ENCODE peak calls at places on chromosomes 12 and 14, in seven cellular contexts. L is lower lobe of right lung, V is type B pancreatic cell, Y is astrocyte of the spinal cord, C is lower leg skin, Q is GM12865, P is fibroblast of mammary gland. Z is an unnamed sample.

GRCh38 chr14:78959674-78960264 is 789.6 kb downstream of the NRXN3 start:
- DNase-seq in C (peak), P (peak), Q (peak), V (peak), Y (peak), L (peak), Z (peak)

GRCh38 chr12:32435921-32436710 is 36.8 kb downstream of the FGD4 start:
- DNase-seq in C (no peak), P (no peak), Q (no peak), V (no peak), L (no peak), Y (peak), Z (no peak)

GRCh38 chr12:6231359-6232268 is 31.4 kb downstream of the CD9 start:
- DNase-seq in V (no peak), P (no peak), Y (no peak), L (no peak), C (no peak), Q (no peak), Z (no peak)

GRCh38 chr12:52060498-52061177 is 9.1 kb upstream of the ATG101 start:
- DNase-seq in C (no peak), L (no peak), P (no peak), Y (no peak), Q (no peak), V (no peak), Z (no peak)

GRCh38 chr14:100275214-100275613 is 31.0 kb downstream of the SLC25A29 start:
- DNase-seq in P (no peak), C (no peak), L (no peak), Q (no peak), Y (no peak), V (no peak), Z (no peak)

GRCh38 chr14:61965030-61965745 is 203.0 kb downstream of the SNAPC1 start:
- DNase-seq in P (peak), Q (no peak), Y (peak), C (no peak), L (no peak), V (no peak), Z (no peak)

GRCh38 chr12:79891506-79892162 is 43.3 kb downstream of the PPP1R12A start:
- DNase-seq in Y (no peak), C (no peak), L (no peak), V (no peak), Q (no peak), P (peak), Z (no peak)

GRCh38 chr14:100802766-100803693 is 22.9 kb upstream of the MEG3 start:
- DNase-seq in C (no peak), V (no peak), Y (no peak), L (no peak), Q (no peak), P (no peak), Z (no peak)

GRCh38 chr12:49953146-49953545 is 2.6 kb downstream of the AQP2 start:
- DNase-seq in L (peak), Q (no peak), Y (no peak), V (no peak), P (no peak), C (no peak), Z (no peak)

GRCh38 chr12:46389130-46389616 is 16.6 kb upstream of the SLC38A2 start:
- DNase-seq in C (no peak), Y (peak), L (no peak), V (no peak), Q (no peak), P (peak), Z (no peak)

GRCh38 chr12:43884683-43885410 is 49.0 kb downstream of the TMEM117 start:
- DNase-seq in Q (no peak), Y (no peak), C (no peak), P (no peak), L (no peak), V (no peak), Z (no peak)

GRCh38 chr14:73696466-73697390 is 17.5 kb downstream of the PNMA1 start:
- DNase-seq in Q (peak), C (no peak), V (no peak), L (no peak), Y (peak), P (peak), Z (peak)

GRCh38 chr12:87982208-87982607 is 47.0 kb downstream of the C12orf50 start:
- DNase-seq in Q (no peak), P (peak), V (no peak), Y (peak), L (no peak), C (no peak), Z (no peak)

GRCh38 chr14:29926701-29927595 is 699 bp downstream of the PRKD1 start:
- DNase-seq in Q (no peak), P (peak), V (peak), Y (peak), L (peak), C (no peak), Z (no peak)
- TF ChIP-seq CTCF in Q (no peak), P (no peak), V (peak), Y (no peak), L (peak), C (no peak), Z (no peak)

DNA sequence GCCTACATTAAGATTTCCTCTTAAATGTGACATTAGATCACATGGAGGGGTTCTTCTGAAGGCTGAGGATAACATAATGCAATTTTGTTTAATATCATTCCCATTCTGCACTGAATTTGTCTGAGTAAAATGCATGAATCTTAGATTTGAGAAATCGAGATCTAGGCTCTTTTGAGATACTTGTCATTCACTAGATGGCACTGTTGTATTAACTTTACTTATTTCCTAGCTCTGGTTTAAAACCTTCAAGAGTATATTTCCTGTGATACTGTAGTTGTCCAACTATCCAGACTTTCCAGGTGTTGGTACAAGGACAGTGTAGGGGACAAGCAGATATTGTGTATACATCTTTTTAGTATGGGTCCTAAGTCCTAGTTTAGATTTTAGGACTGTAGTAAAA is 91.7 kb upstream of the SEL1L start:
- DNase-seq in V (no peak), Q (peak), P (peak), C (no peak), L (no peak), Y (no peak), Z (no peak)
- TF ChIP-seq CTCF in V (peak), Q (peak), P (peak), C (no peak), L (peak), Y (no peak), Z (peak)

DNA sequence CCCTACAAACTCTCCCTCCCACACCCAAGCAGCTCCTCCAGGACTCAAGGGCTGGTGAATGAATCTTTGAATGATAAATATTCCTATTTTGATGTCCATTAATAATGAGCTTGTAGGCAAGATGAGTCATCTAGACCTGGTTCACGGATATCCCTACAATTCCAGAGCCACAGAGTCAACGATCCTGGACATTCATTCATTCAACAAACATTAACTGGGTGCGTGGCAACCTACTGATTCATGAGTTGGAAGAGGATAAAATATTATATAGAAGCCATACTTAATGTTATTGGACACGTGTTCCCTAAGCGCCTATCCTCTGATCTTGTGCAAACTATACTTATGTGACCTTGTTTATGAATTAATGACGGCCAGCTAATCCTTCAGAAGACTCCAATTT is 420 bp upstream of the OTUB2 start:
- DNase-seq in P (no peak), C (no peak), Y (no peak), L (no peak), Q (no peak), V (no peak), Z (no peak)
- TF ChIP-seq CTCF in P (no peak), C (no peak), Y (no peak), L (no peak), Q (no peak), V (no peak), Z (no peak)

DNA sequence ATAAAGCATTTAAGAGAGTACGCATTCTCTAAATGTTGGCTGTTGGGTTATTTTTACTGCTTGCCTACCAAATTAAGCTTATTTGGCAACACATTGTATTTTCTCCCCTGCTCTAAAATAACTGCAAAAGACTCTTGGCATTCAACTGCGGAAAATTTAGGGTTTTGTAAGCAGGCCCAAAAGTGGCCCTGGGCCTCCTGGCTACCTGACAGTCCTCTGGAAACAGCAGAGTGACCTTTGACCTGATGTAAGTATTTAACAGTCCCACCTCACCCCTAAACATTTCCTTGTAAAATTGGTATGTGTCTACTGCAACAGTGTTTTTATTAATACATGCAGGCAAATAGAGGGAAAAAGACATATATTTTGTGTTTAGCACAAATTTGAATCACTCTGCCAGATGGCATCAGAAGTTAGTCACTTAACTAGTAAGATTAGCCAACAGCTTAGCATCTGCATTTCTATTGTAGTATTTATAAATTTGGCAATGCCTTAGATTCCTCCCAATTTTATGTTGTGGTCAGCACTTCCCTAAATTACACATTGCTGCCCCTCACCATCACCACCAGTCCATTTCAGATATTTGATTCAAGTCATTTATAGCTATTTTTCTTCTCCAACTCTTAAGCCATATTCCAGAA is 11.2 kb downstream of the LLPH start:
- DNase-seq in C (no peak), Q (no peak), P (peak), V (no peak), L (no peak), Y (no peak), Z (no peak)
- TF ChIP-seq CTCF in C (no peak), Q (no peak), P (no peak), V (no peak), L (no peak), Y (no peak), Z (no peak)

DNA sequence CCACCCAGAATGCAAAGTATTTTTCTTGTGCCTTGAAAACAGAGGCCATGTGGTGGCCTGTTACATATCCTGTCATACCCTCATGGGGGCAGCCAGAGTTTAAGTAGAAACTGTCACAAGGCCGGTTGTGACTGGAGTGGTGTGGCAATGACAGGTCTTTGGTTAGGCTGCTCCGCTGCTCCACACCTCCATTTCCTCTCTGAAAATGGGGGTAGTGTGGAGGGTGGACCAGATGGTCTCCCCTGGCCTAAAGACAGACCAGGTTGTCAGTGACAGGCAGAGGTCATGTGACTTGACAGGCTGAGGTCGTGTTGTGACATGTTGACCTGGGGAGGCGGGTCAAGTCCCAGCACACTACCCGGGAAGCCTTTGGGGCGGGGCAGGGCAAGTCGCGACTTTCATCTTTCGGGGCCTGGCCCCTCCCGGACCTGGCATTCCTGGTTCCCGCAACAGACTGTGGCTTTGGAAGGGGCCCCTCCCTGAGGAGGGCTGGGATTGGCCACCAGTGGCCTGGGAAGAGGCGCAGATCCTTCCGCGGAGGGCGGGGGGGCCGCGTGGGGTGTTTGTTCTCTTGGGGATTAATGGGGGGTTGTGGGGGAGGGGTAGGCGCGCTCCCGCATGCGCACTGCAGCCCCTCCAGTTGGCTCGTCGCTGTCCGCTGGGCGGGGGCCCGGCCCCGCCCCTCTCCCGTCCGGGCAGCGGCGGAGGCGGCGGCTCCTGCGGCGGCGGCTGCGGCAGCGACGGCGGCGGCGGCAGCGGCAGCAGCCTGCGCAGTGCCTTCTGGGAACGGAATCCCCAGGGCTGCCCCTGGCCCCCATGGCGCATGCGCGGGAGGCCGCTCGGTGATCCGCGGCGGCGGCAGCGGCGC is at the start of gene MBD6:
- DNase-seq in V (peak), L (peak), Y (peak), P (peak), Q (peak), C (peak), Z (peak)
- TF ChIP-seq CTCF in V (no peak), L (no peak), Y (no peak), P (no peak), Q (no peak), C (no peak), Z (no peak)

GRCh38 chr12:59076611-59077010 is 156.3 kb upstream of the LRIG3 start:
- DNase-seq in P (no peak), Q (no peak), V (no peak), L (no peak), C (no peak), Y (no peak), Z (no peak)

GRCh38 chr12:59078027-59078426 is 157.7 kb upstream of the LRIG3 start:
- DNase-seq in V (no peak), Y (no peak), Q (no peak), L (no peak), P (no peak), C (no peak), Z (no peak)

GRCh38 chr12:59077153-59077930 is 157.0 kb upstream of the LRIG3 start:
- DNase-seq in C (no peak), Y (no peak), P (no peak), L (no peak), Q (no peak), V (no peak), Z (no peak)

GRCh38 chr12:59075141-59075540 is 154.8 kb upstream of the LRIG3 start:
- DNase-seq in P (no peak), V (no peak), C (no peak), L (no peak), Y (no peak), Q (no peak), Z (no peak)

DNA sequence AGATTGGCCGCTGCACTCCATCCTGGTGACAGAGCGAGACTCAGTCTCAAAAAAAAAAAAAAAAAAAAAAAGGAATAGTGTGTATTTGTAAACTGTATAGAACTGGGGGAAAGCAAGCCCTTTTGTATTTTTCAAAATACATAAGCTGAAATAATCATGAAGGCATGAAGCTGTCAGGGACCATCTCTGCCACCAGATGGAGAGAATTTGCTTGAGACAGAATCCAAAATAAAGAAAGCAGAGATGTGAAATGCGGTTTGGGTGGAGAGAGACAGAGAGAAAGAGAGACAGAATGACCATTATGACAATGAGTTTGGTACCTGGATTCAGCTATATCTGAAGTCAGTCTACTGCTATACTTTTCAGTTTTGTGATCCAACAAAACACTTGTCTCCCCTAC is 155.7 kb upstream of the LRIG3 start:
- DNase-seq in V (no peak), L (no peak), P (no peak), Y (no peak), C (no peak), Q (no peak), Z (no peak)
- TF ChIP-seq CTCF in V (peak), L (no peak), P (peak), Y (peak), C (no peak), Q (no peak), Z (no peak)

GRCh38 chr12:80954857-80955520 is 17.3 kb upstream of the LIN7A start:
- DNase-seq in Y (no peak), V (no peak), C (no peak), Q (no peak), P (no peak), L (no peak), Z (no peak)

DNA sequence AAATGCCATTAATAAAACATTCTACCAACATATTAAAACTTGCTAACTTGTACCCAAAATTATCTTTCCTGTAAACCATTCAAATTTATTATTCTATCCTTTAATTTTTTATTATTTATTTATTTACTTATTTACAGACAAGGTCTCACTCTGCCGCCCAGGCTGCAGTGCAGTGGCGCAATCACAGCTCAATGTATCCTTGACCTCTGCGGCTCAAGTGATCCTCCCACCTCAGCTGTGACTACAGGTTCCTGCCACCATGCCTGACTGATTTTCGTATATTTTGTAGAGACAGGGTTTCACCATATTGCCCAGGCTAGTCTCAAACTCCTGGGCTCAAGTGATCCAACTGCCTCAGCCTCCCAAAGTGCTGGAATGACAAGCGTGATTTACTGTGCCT is 20.4 kb upstream of the LIN7A start:
- DNase-seq in P (no peak), V (no peak), Y (no peak), C (no peak), Q (no peak), L (no peak), Z (no peak)
- TF ChIP-seq CTCF in P (no peak), V (no peak), Y (no peak), C (no peak), Q (no peak), L (no peak), Z (no peak)

Z was measured in activated CD8-positive, alpha-beta T cell treated with anti-CD3 and anti-CD28 coated beads for 36 hours.